ENCODE peak calls at places on chromosomes 11 and 22, in six cellular contexts. I is ureter, D is mucosa of gallbladder, U is WTC11, V is transverse colon, J is astrocyte of the spinal cord. L is an unnamed sample.

GRCh38 chr11:124875943-124876817 is 10.9 kb downstream of the ROBO3 start:
- DNase-seq in I (peak; percentile 85), D (peak; percentile 81), U (peak; percentile 89), V (peak; percentile 84), J (peak; percentile 97), L (peak; percentile 86)

GRCh38 chr22:38317995-38318715 is 922 bp upstream of the CSNK1E start:
- DNase-seq in I (peak; percentile 87), D (peak; percentile 68), U (no peak), V (peak; percentile 85), J (peak; percentile 94), L (no peak)

GRCh38 chr11:133343951-133344350 is 188.3 kb downstream of the OPCML start:
- DNase-seq in I (no peak), D (no peak), U (no peak), V (no peak), J (peak; percentile 64), L (no peak)

GRCh38 chr11:1737080-1737757 is 13.2 kb downstream of the IFITM10 start:
- DNase-seq in I (no peak), D (no peak), U (no peak), V (no peak), J (no peak), L (no peak)

GRCh38 chr22:50508897-50509296 is 873 bp downstream of the NCAPH2 start:
- DNase-seq in I (no peak), D (no peak), U (no peak), V (no peak), J (no peak), L (no peak)

GRCh38 chr22:49099496-49100124 is 728.1 kb downstream of the BRD1 start:
- DNase-seq in I (no peak), D (no peak), U (no peak), V (no peak), J (no peak), L (no peak)

GRCh38 chr11:7579226-7579825 is 65.5 kb downstream of the PPFIBP2 start:
- DNase-seq in I (no peak), D (no peak), U (no peak), V (no peak), J (peak; percentile 41), L (no peak)

GRCh38 chr11:64720167-64720566 is 2.8 kb downstream of the NRXN2 start:
- DNase-seq in I (no peak), D (no peak), U (no peak), V (no peak), J (no peak), L (no peak)

GRCh38 chr11:69003301-69003865 is 9.7 kb downstream of the MRGPRF start:
- DNase-seq in I (peak; percentile 38), D (no peak), U (peak; percentile 3), V (peak; percentile 6), J (no peak), L (no peak)

GRCh38 chr11:33699515-33700424 is 856 bp downstream of the C11orf91 start:
- DNase-seq in I (no peak), D (peak; percentile 46), U (no peak), V (peak; percentile 79), J (no peak), L (no peak)

GRCh38 chr22:32858121-32858703 is 56.7 kb downstream of the TIMP3 start:
- DNase-seq in I (no peak), D (no peak), U (no peak), V (no peak), J (no peak), L (no peak)

GRCh38 chr22:49518436-49518970 is 309.2 kb downstream of the BRD1 start:
- DNase-seq in I (no peak), D (no peak), U (no peak), V (no peak), J (no peak), L (no peak)

GRCh38 chr22:26367402-26368245 is 61.4 kb upstream of the ASPHD2 start:
- DNase-seq in I (no peak), D (peak; percentile 16), U (peak; percentile 74), V (peak; percentile 28), J (peak; percentile 38), L (peak; percentile 76)

GRCh38 chr11:66207816-66208215 is 60.6 kb upstream of the RAB1B start:
- DNase-seq in I (no peak), D (no peak), U (no peak), V (no peak), J (no peak), L (no peak)

GRCh38 chr11:64951529-64951928 is 15.8 kb upstream of the GPHA2 start:
- DNase-seq in I (no peak), D (no peak), U (no peak), V (no peak), J (no peak), L (no peak)

GRCh38 chr11:121206810-121207209 is 85.8 kb upstream of the SC5D start:
- DNase-seq in I (no peak), D (no peak), U (no peak), V (no peak), J (no peak), L (no peak)

GRCh38 chr11:2883717-2884423 is 1.7 kb downstream of the CDKN1C start:
- DNase-seq in I (no peak), D (no peak), U (no peak), V (no peak), J (peak; percentile 23), L (no peak)

GRCh38 chr11:118002010-118002540 is 15.9 kb downstream of the IL10RA start:
- DNase-seq in I (no peak), D (no peak), U (no peak), V (peak; percentile 9), J (no peak), L (peak; percentile 87)

GRCh38 chr22:34950480-34950879 is 115.5 kb upstream of the ISX start:
- DNase-seq in I (no peak), D (no peak), U (peak; percentile 16), V (no peak), J (no peak), L (no peak)

GRCh38 chr11:3803726-3804510 is 4.4 kb upstream of the PGAP2 start:
- DNase-seq in I (no peak), D (no peak), U (no peak), V (no peak), J (no peak), L (no peak)

GRCh38 chr22:22818861-22819855 is 68.5 kb upstream of the IGLL5 start:
- DNase-seq in I (no peak), D (no peak), U (no peak), V (peak; percentile 37), J (no peak), L (peak; percentile 82)

GRCh38 chr11:73313652-73314051 is 5.6 kb downstream of the ARHGEF17 start:
- DNase-seq in I (no peak), D (no peak), U (no peak), V (no peak), J (no peak), L (peak; percentile 39)

GRCh38 chr11:43119275-43119970 is 192.4 kb upstream of the API5 start:
- DNase-seq in I (no peak), D (no peak), U (no peak), V (no peak), J (no peak), L (no peak)

GRCh38 chr11:129374081-129374992 is 1.3 kb upstream of the BARX2 start:
- DNase-seq in I (no peak), D (no peak), U (peak; percentile 28), V (peak; percentile 14), J (no peak), L (no peak)

GRCh38 chr22:50167689-50168489 is 2.6 kb upstream of the PANX2 start:
- DNase-seq in I (no peak), D (no peak), U (no peak), V (no peak), J (no peak), L (no peak)

GRCh38 chr11:115159122-115159665 is 345.0 kb downstream of the CADM1 start:
- DNase-seq in I (no peak), D (no peak), U (no peak), V (no peak), J (no peak), L (no peak)

GRCh38 chr22:24803064-24803542 is 2.9 kb upstream of the SGSM1 start:
- DNase-seq in I (no peak), D (peak; percentile 48), U (peak; percentile 94), V (peak; percentile 71), J (no peak), L (peak; percentile 63)

GRCh38 chr11:12114487-12115033 is 4.2 kb downstream of the MICAL2 start:
- DNase-seq in I (no peak), D (peak; percentile 52), U (no peak), V (no peak), J (peak; percentile 54), L (no peak)

GRCh38 chr22:41532908-41533825 is 11.1 kb downstream of the POLR3H start:
- DNase-seq in I (peak; percentile 66), D (peak; percentile 65), U (peak; percentile 87), V (peak; percentile 82), J (peak; percentile 40), L (peak; percentile 80)

GRCh38 chr11:35043933-35044332 is 95.0 kb upstream of the CD44 start:
- DNase-seq in I (no peak), D (no peak), U (no peak), V (no peak), J (no peak), L (no peak)

GRCh38 chr22:29130490-29130889 is 57.7 kb downstream of the KREMEN1 start:
- DNase-seq in I (peak; percentile 13), D (no peak), U (no peak), V (no peak), J (no peak), L (no peak)

GRCh38 chr22:22465782-22466181 is 42.8 kb downstream of the ZNF280B start:
- DNase-seq in I (no peak), D (no peak), U (no peak), V (no peak), J (no peak), L (no peak)

GRCh38 chr11:73383249-73384126 is 7.3 kb downstream of the RELT start:
- DNase-seq in I (no peak), D (peak; percentile 25), U (no peak), V (peak; percentile 27), J (no peak), L (no peak)

L was measured in activated CD8-positive, alpha-beta T cell treated with anti-CD3 and anti-CD28 coated beads, Interleukin-2, amount 10 ng/mL, durations not matched to agents 7 days and 5 days.